ENCODE peak calls at places on chromosomes 7 and 10, in four cellular contexts. D is AG10803; U is endothelial cell; Z is stimulated activated CD4-positive, alpha-beta T cell treated with anti-CD3 and anti-CD28 coated beads, Interleukin-12 subunit alpha, Interleukin-12 subunit beta, amount 100 ng/mL, for 48 hours. M is an unnamed sample.

GRCh38 chr10:92181575-92181974 is 109.3 kb downstream of the CPEB3 start:
- DNase-seq in U (no peak), Z (no peak), D (no peak), M (no peak)

GRCh38 chr7:142854505-142855400 is at the start of gene EPHB6:
- DNase-seq in D (peak; percentile 43), U (peak; percentile 49), Z (peak; percentile 42), M (peak; percentile 54)

GRCh38 chr10:118753331-118753730 is 1.4 kb downstream of the CACUL1 start:
- DNase-seq in Z (no peak), U (no peak), D (peak; percentile 34), M (no peak)

GRCh38 chr7:155824195-155824915 is 12.1 kb upstream of the SHH start:
- DNase-seq in Z (no peak), U (no peak), D (no peak), M (no peak)

GRCh38 chr7:15086882-15087281 is 184.3 kb upstream of the DGKB start:
- DNase-seq in U (no peak), Z (no peak), D (no peak), M (no peak)

GRCh38 chr7:114711244-114711643 is 210.7 kb upstream of the MDFIC start:
- DNase-seq in Z (no peak), U (no peak), D (no peak), M (no peak)

GRCh38 chr7:149859369-149859768 is 14.4 kb upstream of the ATP6V0E2 start:
- DNase-seq in D (no peak), U (no peak), Z (no peak), M (no peak)

GRCh38 chr10:109282510-109282909 is 640.8 kb downstream of the XPNPEP1 start:
- DNase-seq in U (no peak), Z (no peak), D (peak; percentile 85), M (no peak)

GRCh38 chr7:29326872-29327271 is 132.3 kb downstream of the CHN2 start:
- DNase-seq in U (no peak), D (no peak), Z (no peak), M (no peak)

GRCh38 chr10:114714281-114714741 is 56.2 kb upstream of the ABLIM1 start:
- DNase-seq in U (no peak), Z (no peak), D (peak; percentile 68), M (no peak)

GRCh38 chr10:113018034-113018433 is 68.0 kb downstream of the TCF7L2 start:
- DNase-seq in U (no peak), Z (no peak), D (no peak), M (no peak)

GRCh38 chr7:90211391-90212148 is at the start of gene STEAP2:
- DNase-seq in Z (peak; percentile 19), U (peak; percentile 91), D (peak; percentile 96), M (peak; percentile 82)

GRCh38 chr7:143391462-143392404 is 10.6 kb downstream of the ZYX start:
- DNase-seq in D (peak; percentile 83), U (no peak), Z (no peak), M (no peak)

GRCh38 chr7:114548576-114548975 is 134.0 kb downstream of the FOXP2 start:
- DNase-seq in U (no peak), D (peak; percentile 10), Z (no peak), M (no peak)

M was measured in neural crest cell.